ENCODE peak calls at places on chromosome 17, in eight cellular contexts. H is transverse colon, M is HCT116, P is sigmoid colon, C is IMR-90, Z is heart left ventricle, S is prostate gland, J is A549. T is an unnamed sample.

GRCh38 chr17:31068291-31068690 is 26.5 kb upstream of the NF1 start:
- DNase-seq in H (peak; percentile 65), Z (peak; percentile 13), C (peak; percentile 41), P (no peak), M (peak; percentile 40), S (no peak), J (peak; percentile 66), T (peak; percentile 27)

GRCh38 chr17:76506408-76507328 is 5.4 kb upstream of the RHBDF2 start:
- DNase-seq in C (peak; percentile 54), P (peak; percentile 90), H (peak; percentile 90), Z (peak; percentile 80), S (peak; percentile 75), J (peak; percentile 71), M (peak; percentile 60), T (peak; percentile 89)

GRCh38 chr17:51850206-51850605 is 308.3 kb downstream of the CA10 start:
- DNase-seq in C (no peak), S (no peak), J (no peak), M (no peak), H (no peak), P (no peak), Z (no peak), T (no peak)

GRCh38 chr17:51128089-51128488 is 7.4 kb upstream of the SPAG9 start:
- DNase-seq in Z (peak; percentile 11), J (peak; percentile 63), S (no peak), P (no peak), H (no peak), C (no peak), M (peak; percentile 33), T (peak; percentile 29)

GRCh38 chr17:65523411-65523810 is 38.0 kb downstream of the AXIN2 start:
- DNase-seq in J (no peak), P (no peak), M (no peak), Z (no peak), C (peak; percentile 17), S (no peak), H (no peak), T (no peak)

GRCh38 chr17:49371178-49371834 is 9.3 kb upstream of the ZNF652 start:
- DNase-seq in C (no peak), M (no peak), J (no peak), Z (no peak), S (peak; percentile 31), P (peak; percentile 35), H (no peak), T (no peak)

GRCh38 chr17:68291836-68292688 is 767 bp downstream of the ARSG start:
- DNase-seq in P (peak; percentile 77), H (peak; percentile 84), M (peak; percentile 63), C (peak; percentile 68), Z (peak; percentile 75), S (peak; percentile 39), J (peak; percentile 69), T (peak; percentile 69)

GRCh38 chr17:8360260-8360659 is 16.2 kb downstream of the KRABD2 start:
- DNase-seq in C (no peak), M (no peak), Z (no peak), H (no peak), P (no peak), J (no peak), S (no peak), T (no peak)

GRCh38 chr17:7263801-7264078 is 1.5 kb upstream of the CLDN7 start:
- DNase-seq in S (no peak), J (no peak), Z (no peak), M (no peak), P (no peak), H (peak; percentile 76), C (no peak), T (no peak)

GRCh38 chr17:7263071-7263800 is 958 bp upstream of the CLDN7 start:
- DNase-seq in S (no peak), C (no peak), J (peak; percentile 46), Z (no peak), M (peak; percentile 79), P (no peak), H (peak; percentile 95), T (peak; percentile 69)

GRCh38 chr17:7260601-7261376 is 1.5 kb downstream of the CLDN7 start:
- DNase-seq in M (no peak), P (no peak), C (no peak), H (peak; percentile 84), S (peak; percentile 64), Z (no peak), J (no peak), T (peak; percentile 90)

GRCh38 chr17:7261377-7262191 is 694 bp downstream of the CLDN7 start:
- DNase-seq in M (no peak), H (no peak), P (no peak), S (no peak), C (no peak), Z (no peak), J (no peak), T (peak; percentile 47)

DNA sequence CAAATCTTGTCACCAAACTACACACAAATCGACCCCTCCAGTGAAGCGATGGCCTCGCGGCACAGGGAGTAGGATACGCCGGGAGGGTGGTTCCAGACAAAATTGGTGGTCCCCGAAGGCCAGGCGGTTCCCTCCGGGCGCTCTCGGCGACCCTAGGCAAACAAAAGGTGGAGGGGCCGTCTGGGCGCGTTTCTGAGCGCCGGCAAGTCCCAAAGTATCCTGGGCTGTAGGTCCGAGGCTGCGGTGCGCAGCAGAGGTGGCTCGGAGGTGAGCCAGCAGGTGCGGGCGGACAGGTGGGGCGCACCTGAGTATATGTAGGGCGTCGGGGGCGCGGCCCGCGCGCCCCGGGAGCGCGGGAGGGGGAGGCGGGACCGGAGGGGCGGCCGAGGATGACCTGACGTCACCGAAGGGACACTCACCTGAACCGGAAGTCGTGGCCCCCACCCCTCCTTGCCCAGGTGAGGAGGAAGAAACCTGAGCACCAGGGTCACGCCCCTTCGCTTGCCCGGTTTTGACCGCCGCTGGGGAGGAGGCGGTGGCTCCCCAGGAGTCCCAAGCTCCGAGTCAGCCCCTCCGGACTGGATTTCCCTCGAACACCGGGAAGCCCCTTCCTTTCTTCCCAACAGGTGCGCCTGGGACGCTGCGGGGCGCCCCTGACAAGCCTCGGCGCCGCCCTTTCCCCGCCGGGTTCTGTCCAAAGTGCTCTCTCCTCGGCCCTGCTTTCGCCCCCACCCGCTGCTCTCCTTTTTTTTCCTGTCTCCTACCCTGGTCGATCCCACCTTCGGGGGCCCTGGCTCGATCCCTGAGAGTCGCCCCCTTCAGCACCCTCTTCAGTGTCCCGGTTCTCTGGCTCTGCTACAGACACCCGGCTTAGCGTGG is at the start of gene CLDN7:
- DNase-seq in S (peak; percentile 71), Z (no peak), C (no peak), P (no peak), H (peak; percentile 94), M (peak; percentile 93), J (no peak), T (peak; percentile 94)
- TF ChIP-seq CTCF in S (no peak), Z (no peak), C (no peak), P (no peak), H (no peak), M (peak; percentile 25), J (no peak), T (peak; percentile 40)

DNA sequence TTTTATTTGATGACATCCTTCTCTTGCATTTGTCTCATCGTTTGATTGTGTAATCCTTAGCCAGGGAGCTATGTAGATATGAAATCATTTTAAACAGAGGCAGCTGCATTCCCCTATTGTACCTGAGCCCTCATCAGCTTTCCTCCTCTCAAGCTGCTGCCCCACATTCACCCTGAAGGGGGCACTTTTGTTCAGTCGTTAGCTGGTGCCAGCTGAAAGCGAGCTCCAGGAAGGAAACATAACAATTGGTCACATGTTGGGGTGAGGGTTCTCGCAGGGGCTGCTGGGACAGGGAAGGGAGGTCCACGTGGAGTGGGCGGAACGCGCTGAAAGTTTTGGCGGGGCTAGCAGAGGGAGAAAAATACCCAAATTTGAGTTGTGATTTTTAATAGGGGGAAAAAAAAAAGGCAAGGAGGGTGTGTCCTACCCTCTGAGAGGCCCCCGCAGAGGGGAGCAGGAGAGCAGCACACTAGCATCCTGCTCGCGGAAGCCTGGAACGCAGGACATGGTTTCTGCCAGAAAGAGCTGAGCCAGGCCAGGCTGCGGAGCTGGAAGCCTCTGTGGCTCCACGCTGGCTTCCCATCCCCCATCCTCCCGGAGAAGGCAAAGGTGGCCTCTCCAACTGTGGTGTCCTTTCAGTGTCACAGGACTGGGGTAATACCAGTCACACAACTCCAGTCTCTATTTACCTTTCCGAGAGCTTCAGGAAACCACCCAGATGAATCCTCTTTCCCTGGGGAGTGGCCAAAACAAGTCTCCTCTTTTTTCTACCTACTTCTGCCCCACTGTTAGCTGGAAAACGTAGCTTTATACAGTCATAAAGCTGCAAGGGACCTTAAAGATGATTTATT is 8.4 kb upstream of the MSL1 start:
- DNase-seq in H (peak; percentile 97), Z (peak; percentile 94), S (peak; percentile 95), C (peak; percentile 95), J (peak; percentile 97), M (peak; percentile 87), P (peak; percentile 98), T (peak; percentile 94)
- TF ChIP-seq POLR2A in H (peak; percentile 66), Z (no peak), S (peak; percentile 22), C (no peak), J (peak; percentile 62), M (no peak), P (no peak), T (peak; percentile 36)

DNA sequence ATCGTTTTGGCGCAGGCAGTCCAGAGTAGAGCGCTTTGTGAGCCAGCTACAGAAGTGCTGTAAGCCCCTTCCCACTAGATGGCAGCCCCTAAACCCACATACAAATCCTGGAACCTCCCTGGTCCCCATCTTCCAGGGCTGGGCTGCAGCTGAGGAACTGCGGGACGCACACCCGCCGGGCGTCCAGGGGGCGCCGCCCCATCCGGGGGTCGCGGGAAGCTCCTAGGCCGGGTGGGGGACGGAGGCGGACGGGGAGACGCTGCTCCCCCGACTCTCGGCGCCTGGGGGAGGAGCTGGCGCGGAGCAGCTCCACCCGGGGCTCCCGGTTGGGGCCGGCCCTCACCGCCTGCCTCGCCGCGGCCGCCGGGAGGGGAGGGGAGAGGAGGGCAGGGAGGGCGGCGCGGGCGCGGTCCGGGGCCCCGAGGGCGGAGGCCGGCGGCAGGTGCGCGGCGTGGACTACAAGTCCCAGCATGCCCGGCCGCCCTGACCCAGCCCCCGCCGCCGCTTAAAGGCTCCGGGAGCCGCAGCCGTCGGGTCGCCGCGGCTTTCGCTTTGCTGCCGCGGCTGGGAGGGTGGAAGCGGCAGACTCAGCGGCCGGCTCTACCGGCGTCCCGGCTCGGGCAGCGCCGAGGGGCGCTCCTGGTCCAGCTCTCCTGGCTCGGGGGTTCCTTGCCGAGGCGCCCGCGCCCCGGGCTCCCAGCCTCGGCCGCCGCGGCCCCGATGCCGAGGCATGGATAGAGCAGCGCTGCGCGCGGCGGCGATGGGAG is at the start of gene KSR1:
- DNase-seq in C (peak; percentile 72), Z (peak; percentile 84), H (peak; percentile 89), S (peak; percentile 75), M (peak; percentile 22), J (peak; percentile 82), P (peak; percentile 90), T (peak; percentile 93)
- TF ChIP-seq CTCF in C (peak; percentile 51), Z (peak; percentile 33), H (no peak), S (peak; percentile 30), M (peak; percentile 27), J (peak; percentile 64), P (no peak), T (peak; percentile 33)

GRCh38 chr17:19343671-19344151 is 18.8 kb downstream of the B9D1 start:
- DNase-seq in H (no peak), P (peak; percentile 64), C (no peak), M (no peak), S (no peak), Z (no peak), J (peak; percentile 35), T (no peak)

GRCh38 chr17:19345067-19345460 is 17.5 kb downstream of the B9D1 start:
- DNase-seq in Z (no peak), H (no peak), P (peak; percentile 50), S (no peak), C (no peak), M (no peak), J (no peak), T (no peak)

GRCh38 chr17:19343256-19343630 is 19.3 kb downstream of the B9D1 start:
- DNase-seq in P (peak; percentile 60), S (no peak), Z (no peak), M (no peak), J (no peak), H (no peak), C (no peak), T (no peak)

GRCh38 chr17:19345486-19346350 is 16.8 kb downstream of the B9D1 start:
- DNase-seq in C (no peak), Z (no peak), M (no peak), P (peak; percentile 47), J (no peak), S (no peak), H (no peak), T (no peak)

GRCh38 chr17:19344311-19345066 is 18.0 kb downstream of the B9D1 start:
- DNase-seq in J (no peak), C (no peak), H (no peak), S (no peak), M (no peak), Z (no peak), P (peak; percentile 65), T (peak; percentile 6)
- TF ChIP-seq POLR2A in J (no peak), C (no peak), H (no peak), S (no peak), M (no peak), Z (no peak), P (no peak), T (no peak)

T was measured in body of pancreas.